ENCODE peak calls at places on chromosomes 6 and 20, in six cellular contexts. V is HL-60, H is endothelial cell, I is dorsolateral prefrontal cortex, W is progenitor cell of endocrine pancreas, M is AG10803. S is an unnamed sample.

GRCh38 chr6:144583614-144583954 is 298.4 kb downstream of the UTRN start:
- DNase-seq in V (no peak), H (no peak), I (no peak), W (no peak), M (no peak), S (no peak)

GRCh38 chr6:30304002-30304401 is 22.7 kb upstream of the TRIM39 start:
- DNase-seq in V (no peak), H (no peak), I (no peak), W (no peak), M (no peak), S (no peak)

GRCh38 chr6:86856937-86857563 is 80.3 kb upstream of the HTR1E start:
- DNase-seq in V (no peak), H (peak; percentile 55), I (peak; percentile 16), W (peak; percentile 22), M (peak; percentile 36), S (peak; percentile 67)

GRCh38 chr6:161273356-161273751 is 507 bp downstream of the AGPAT4 start:
- DNase-seq in V (no peak), H (no peak), I (no peak), W (no peak), M (peak; percentile 52), S (peak; percentile 41)

GRCh38 chr6:77397561-77397960 is 65.7 kb downstream of the HTR1B start:
- DNase-seq in V (no peak), H (no peak), I (no peak), W (no peak), M (no peak), S (no peak)

GRCh38 chr6:21529431-21529830 is 64.1 kb upstream of the SOX4 start:
- DNase-seq in V (no peak), H (no peak), I (no peak), W (no peak), M (no peak), S (no peak)

GRCh38 chr20:2845607-2846006 is 5.1 kb downstream of the VPS16 start:
- DNase-seq in V (no peak), H (no peak), I (no peak), W (no peak), M (no peak), S (no peak)

GRCh38 chr6:28947831-28948270 is 24.1 kb upstream of the TRIM27 start:
- DNase-seq in V (no peak), H (no peak), I (no peak), W (no peak), M (no peak), S (peak; percentile 76)

GRCh38 chr6:160520043-160520904 is 143.8 kb downstream of the LPA start:
- DNase-seq in V (peak; percentile 27), H (peak; percentile 87), I (peak; percentile 81), W (peak; percentile 83), M (peak; percentile 60), S (peak; percentile 86)

GRCh38 chr20:36497856-36498255 is 43.5 kb upstream of the MYL9 start:
- DNase-seq in V (no peak), H (no peak), I (no peak), W (no peak), M (no peak), S (no peak)

GRCh38 chr6:29510202-29510601 is 22.4 kb upstream of the MAS1L start:
- DNase-seq in V (no peak), H (no peak), I (no peak), W (no peak), M (no peak), S (no peak)

GRCh38 chr6:56370591-56371198 is 123.3 kb upstream of the COL21A1 start:
- DNase-seq in V (no peak), H (no peak), I (no peak), W (no peak), M (peak; percentile 90), S (no peak)

GRCh38 chr6:113719545-113719944 is 137.6 kb upstream of the MARCKS start:
- DNase-seq in V (no peak), H (no peak), I (no peak), W (no peak), M (peak; percentile 53), S (no peak)

GRCh38 chr6:168158280-168158979 is 79.4 kb upstream of the FRMD1 start:
- DNase-seq in V (no peak), H (no peak), I (no peak), W (no peak), M (no peak), S (peak; percentile 32)

GRCh38 chr20:53163486-53163885 is 191.3 kb downstream of the TSHZ2 start:
- DNase-seq in V (no peak), H (no peak), I (no peak), W (no peak), M (peak; percentile 76), S (no peak)

GRCh38 chr6:106315765-106316375 is 9.7 kb downstream of the ATG5 start:
- DNase-seq in V (peak; percentile 49), H (no peak), I (no peak), W (no peak), M (no peak), S (no peak)

GRCh38 chr20:3470627-3471396 is at the start of gene ATRN:
- DNase-seq in V (peak; percentile 85), H (peak; percentile 90), I (peak; percentile 88), W (peak; percentile 82), M (peak; percentile 91), S (peak; percentile 90)

GRCh38 chr6:122569372-122569771 is 40.8 kb upstream of the PKIB start:
- DNase-seq in V (no peak), H (no peak), I (no peak), W (no peak), M (no peak), S (no peak)

GRCh38 chr6:16683524-16684194 is 77.6 kb downstream of the ATXN1 start:
- DNase-seq in V (peak; percentile 79), H (no peak), I (no peak), W (no peak), M (peak; percentile 77), S (peak; percentile 15)

GRCh38 chr6:47079638-47080037 is 37.5 kb upstream of the ADGRF1 start:
- DNase-seq in V (no peak), H (no peak), I (no peak), W (no peak), M (no peak), S (no peak)
- TF ChIP-seq CTCF in V (no peak), H (peak; percentile 17), I (no peak), W (peak; percentile 14), M (peak; percentile 4), S (no peak)

GRCh38 chr20:40251284-40251932 is 437.6 kb downstream of the MAFB start:
- DNase-seq in V (no peak), H (peak; percentile 46), I (no peak), W (no peak), M (peak; percentile 39), S (peak; percentile 24)
- TF ChIP-seq CTCF in V (peak; percentile 15), H (no peak), I (no peak), W (peak; percentile 35), M (peak; percentile 70), S (peak; percentile 37)

GRCh38 chr20:57396212-57396611 is 5.0 kb downstream of the RBM38 start:
- DNase-seq in V (no peak), H (no peak), I (no peak), W (no peak), M (no peak), S (no peak)
- TF ChIP-seq CTCF in V (no peak), H (no peak), I (no peak), W (no peak), M (no peak), S (no peak)

DNA sequence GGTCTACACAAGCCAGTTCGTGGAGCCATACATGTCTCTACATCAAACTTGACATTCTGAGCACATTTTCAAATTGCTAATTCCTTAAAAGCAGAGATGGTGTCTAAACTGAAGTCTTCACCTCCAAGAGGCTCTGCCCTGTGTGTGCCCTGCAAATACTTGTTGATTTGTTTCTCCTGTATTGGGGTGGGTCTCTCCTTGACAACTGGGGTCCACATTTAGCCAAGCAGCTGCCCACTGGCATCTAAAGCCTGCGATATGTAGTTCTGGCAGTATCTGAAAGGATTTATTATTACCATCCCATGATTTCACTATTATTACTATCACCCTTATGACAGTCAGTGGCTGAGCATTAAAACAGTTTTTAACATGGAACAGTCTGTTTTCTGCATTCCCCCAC is 45.9 kb upstream of the PKHD1 start:
- DNase-seq in V (no peak), H (no peak), I (no peak), W (no peak), M (no peak), S (no peak)
- TF ChIP-seq CTCF in V (no peak), H (no peak), I (no peak), W (no peak), M (no peak), S (no peak)

DNA sequence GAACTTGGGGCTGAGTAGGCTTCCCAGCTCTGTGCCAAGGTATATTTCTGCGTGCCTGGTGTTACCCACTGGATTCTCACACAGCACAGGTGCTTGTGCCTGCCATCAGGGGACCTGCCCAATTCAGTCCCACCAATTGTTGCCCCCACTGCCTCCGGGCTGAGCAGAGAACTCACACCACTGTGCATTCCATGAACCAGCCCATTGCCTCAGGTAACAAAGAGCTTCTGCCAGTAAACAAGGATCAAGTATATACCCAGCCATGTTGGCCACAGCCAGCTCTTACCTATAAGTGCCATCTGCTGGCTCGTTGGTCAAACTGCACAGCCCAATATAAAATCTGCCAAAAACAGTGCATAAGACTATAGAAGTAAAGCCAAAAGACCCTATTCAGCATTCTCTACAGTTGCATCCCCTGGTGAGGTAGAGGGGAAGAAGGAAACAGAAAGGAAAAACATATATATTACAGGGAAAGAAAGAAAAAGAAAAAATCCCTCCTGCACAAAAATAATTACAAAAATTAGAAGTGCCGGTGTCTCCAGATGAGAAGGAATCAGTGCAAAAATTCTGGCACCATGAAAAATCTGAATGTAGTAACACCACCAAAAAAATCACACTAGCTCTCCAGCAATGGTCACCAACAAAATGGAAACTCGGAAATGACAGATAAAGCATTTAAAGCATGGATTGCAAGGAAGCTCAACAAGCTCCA is 241.4 kb downstream of the IBTK start:
- DNase-seq in V (no peak), H (peak; percentile 11), I (no peak), W (no peak), M (peak; percentile 49), S (peak; percentile 29)
- TF ChIP-seq CTCF in V (peak; percentile 55), H (peak; percentile 60), I (no peak), W (peak; percentile 44), M (peak; percentile 68), S (peak; percentile 54)

DNA sequence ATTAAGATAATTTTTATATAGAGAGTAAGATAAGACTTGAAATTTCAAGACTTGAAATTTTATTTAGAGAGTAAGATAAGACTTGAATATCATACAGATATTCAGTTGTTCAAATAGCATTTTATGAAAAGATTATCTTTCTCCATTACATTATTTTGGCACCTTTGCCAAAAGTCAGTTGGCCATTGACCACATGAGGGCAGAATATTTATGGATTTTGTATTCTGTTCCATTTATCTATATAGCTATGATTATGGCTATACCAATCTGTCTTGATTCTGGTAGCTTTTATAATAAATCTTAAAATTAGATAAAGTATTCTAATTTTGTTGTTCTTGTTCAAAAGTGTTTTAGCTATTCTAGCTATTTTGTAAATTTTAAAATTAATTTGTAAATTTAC is 537.9 kb upstream of the GJE1 start:
- DNase-seq in V (no peak), H (no peak), I (no peak), W (no peak), M (no peak), S (no peak)
- TF ChIP-seq CTCF in V (no peak), H (no peak), I (no peak), W (no peak), M (no peak), S (no peak)